ENCODE peak calls at places on chromosomes 6 and 20, in eight cellular contexts. One of them, this sample, is unnamed.

GRCh38 chr6:111674413-111674812 is 68.7 kb upstream of the TRAF3IP2 start:
- DNase-seq in IMR-90: no peak
- DNase-seq in H1: no peak
- DNase-seq in GM12878: no peak
- DNase-seq in HCT116: no peak
- DNase-seq in HepG2: no peak
- DNase-seq in SK-N-SH: no peak
- DNase-seq in K562: no peak
- DNase-seq in this sample: no peak

GRCh38 chr6:10595731-10596664 is 74.8 kb downstream of the GCNT2 start:
- DNase-seq in IMR-90: peak; percentile 10
- DNase-seq in H1: no peak
- DNase-seq in GM12878: no peak
- DNase-seq in HCT116: no peak
- DNase-seq in HepG2: no peak
- DNase-seq in SK-N-SH: no peak
- DNase-seq in K562: no peak
- DNase-seq in this sample: no peak

GRCh38 chr6:105951322-105951721 is 134.8 kb upstream of the PRDM1 start:
- DNase-seq in IMR-90: no peak
- DNase-seq in H1: no peak
- DNase-seq in GM12878: no peak
- DNase-seq in HCT116: no peak
- DNase-seq in HepG2: no peak
- DNase-seq in SK-N-SH: no peak
- DNase-seq in K562: no peak
- DNase-seq in this sample: no peak

GRCh38 chr20:24208652-24209051 is 220.1 kb upstream of the GGTLC1 start:
- DNase-seq in IMR-90: no peak
- DNase-seq in H1: no peak
- DNase-seq in GM12878: no peak
- DNase-seq in HCT116: no peak
- DNase-seq in HepG2: peak; percentile 28
- DNase-seq in SK-N-SH: no peak
- DNase-seq in K562: no peak
- DNase-seq in this sample: peak; percentile 8

GRCh38 chr20:53831812-53832211 is 238.2 kb upstream of the ZNF217 start:
- DNase-seq in IMR-90: no peak
- DNase-seq in H1: no peak
- DNase-seq in GM12878: no peak
- DNase-seq in HCT116: no peak
- DNase-seq in HepG2: no peak
- DNase-seq in SK-N-SH: no peak
- DNase-seq in K562: no peak
- DNase-seq in this sample: no peak

GRCh38 chr20:25287631-25288290 is 39.9 kb downstream of the PYGB start:
- DNase-seq in IMR-90: no peak
- DNase-seq in H1: no peak
- DNase-seq in GM12878: no peak
- DNase-seq in HCT116: no peak
- DNase-seq in HepG2: no peak
- DNase-seq in SK-N-SH: no peak
- DNase-seq in K562: no peak
- DNase-seq in this sample: no peak

GRCh38 chr20:45269754-45270270 is 15.4 kb upstream of the SLPI start:
- DNase-seq in IMR-90: no peak
- DNase-seq in H1: no peak
- DNase-seq in GM12878: no peak
- DNase-seq in HCT116: no peak
- DNase-seq in HepG2: no peak
- DNase-seq in SK-N-SH: no peak
- DNase-seq in K562: no peak
- DNase-seq in this sample: no peak

GRCh38 chr6:148203281-148203925 is 139.2 kb upstream of the SASH1 start:
- DNase-seq in IMR-90: peak; percentile 98
- DNase-seq in H1: no peak
- DNase-seq in GM12878: no peak
- DNase-seq in HCT116: no peak
- DNase-seq in HepG2: no peak
- DNase-seq in SK-N-SH: no peak
- DNase-seq in K562: no peak
- DNase-seq in this sample: no peak

GRCh38 chr6:10146723-10147451 is 268.0 kb downstream of the TFAP2A start:
- DNase-seq in IMR-90: peak; percentile 8
- DNase-seq in H1: no peak
- DNase-seq in GM12878: peak; percentile 8
- DNase-seq in HCT116: peak; percentile 40
- DNase-seq in HepG2: peak; percentile 44
- DNase-seq in SK-N-SH: peak; percentile 29
- DNase-seq in K562: peak; percentile 70
- DNase-seq in this sample: peak; percentile 21

GRCh38 chr6:51139841-51140462 is 321.3 kb downstream of the TFAP2B start:
- DNase-seq in IMR-90: no peak
- DNase-seq in H1: no peak
- DNase-seq in GM12878: no peak
- DNase-seq in HCT116: no peak
- DNase-seq in HepG2: no peak
- DNase-seq in SK-N-SH: no peak
- DNase-seq in K562: no peak
- DNase-seq in this sample: no peak

GRCh38 chr6:107822154-107823046 is 1.7 kb downstream of the SCML4 start:
- DNase-seq in IMR-90: no peak
- DNase-seq in H1: no peak
- DNase-seq in GM12878: peak; percentile 21
- DNase-seq in HCT116: no peak
- DNase-seq in HepG2: no peak
- DNase-seq in SK-N-SH: no peak
- DNase-seq in K562: no peak
- DNase-seq in this sample: no peak

GRCh38 chr20:6044102-6044501 is 9.8 kb downstream of the LRRN4 start:
- DNase-seq in IMR-90: no peak
- DNase-seq in H1: no peak
- DNase-seq in GM12878: no peak
- DNase-seq in HCT116: no peak
- DNase-seq in HepG2: peak; percentile 23
- DNase-seq in SK-N-SH: no peak
- DNase-seq in K562: peak; percentile 17
- DNase-seq in this sample: no peak

GRCh38 chr6:130815200-130816071 is 11.8 kb upstream of the SMLR1 start:
- DNase-seq in IMR-90: no peak
- DNase-seq in H1: no peak
- DNase-seq in GM12878: no peak
- DNase-seq in HCT116: no peak
- DNase-seq in HepG2: peak; percentile 98
- DNase-seq in SK-N-SH: no peak
- DNase-seq in K562: no peak
- DNase-seq in this sample: no peak
- TF ChIP-seq RAD21 in IMR-90: no peak
- TF ChIP-seq RAD21 in H1: no peak
- TF ChIP-seq RAD21 in GM12878: no peak
- TF ChIP-seq RAD21 in HCT116: no peak
- TF ChIP-seq RAD21 in HepG2: no peak
- TF ChIP-seq RAD21 in SK-N-SH: no peak
- TF ChIP-seq RAD21 in K562: no peak
- TF ChIP-seq RAD21 in this sample: no peak

DNA sequence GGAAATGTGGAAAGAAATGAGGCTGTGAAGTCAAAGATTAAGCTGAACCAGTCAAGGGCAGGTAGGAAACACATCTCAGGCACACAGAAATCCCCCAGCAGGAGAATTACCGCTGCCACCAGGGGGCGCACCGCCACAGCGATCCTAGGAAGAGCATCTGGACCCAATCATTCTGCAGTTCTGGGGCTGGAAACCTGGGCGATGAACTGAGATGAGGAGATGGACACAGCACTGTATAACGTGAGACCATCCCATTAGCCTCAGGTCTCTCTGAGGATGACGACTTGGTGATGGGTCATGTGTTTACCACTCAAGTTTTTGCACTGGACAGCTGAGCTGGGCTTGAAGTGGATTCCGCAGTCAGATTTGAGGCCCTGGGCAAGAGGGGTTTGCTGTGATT is 6.4 kb upstream of the SLC24A3 start:
- DNase-seq in IMR-90: peak; percentile 10
- DNase-seq in H1: no peak
- DNase-seq in GM12878: peak; percentile 8
- DNase-seq in HCT116: peak; percentile 22
- DNase-seq in HepG2: peak; percentile 50
- DNase-seq in SK-N-SH: peak; percentile 69
- DNase-seq in K562: peak; percentile 43
- DNase-seq in this sample: peak; percentile 62
- TF ChIP-seq RAD21 in IMR-90: peak; percentile 57
- TF ChIP-seq RAD21 in H1: peak; percentile 93
- TF ChIP-seq RAD21 in GM12878: peak; percentile 80
- TF ChIP-seq RAD21 in HCT116: peak; percentile 56
- TF ChIP-seq RAD21 in HepG2: peak; percentile 47
- TF ChIP-seq RAD21 in SK-N-SH: peak; percentile 64
- TF ChIP-seq RAD21 in K562: peak; percentile 53
- TF ChIP-seq RAD21 in this sample: peak; percentile 79

DNA sequence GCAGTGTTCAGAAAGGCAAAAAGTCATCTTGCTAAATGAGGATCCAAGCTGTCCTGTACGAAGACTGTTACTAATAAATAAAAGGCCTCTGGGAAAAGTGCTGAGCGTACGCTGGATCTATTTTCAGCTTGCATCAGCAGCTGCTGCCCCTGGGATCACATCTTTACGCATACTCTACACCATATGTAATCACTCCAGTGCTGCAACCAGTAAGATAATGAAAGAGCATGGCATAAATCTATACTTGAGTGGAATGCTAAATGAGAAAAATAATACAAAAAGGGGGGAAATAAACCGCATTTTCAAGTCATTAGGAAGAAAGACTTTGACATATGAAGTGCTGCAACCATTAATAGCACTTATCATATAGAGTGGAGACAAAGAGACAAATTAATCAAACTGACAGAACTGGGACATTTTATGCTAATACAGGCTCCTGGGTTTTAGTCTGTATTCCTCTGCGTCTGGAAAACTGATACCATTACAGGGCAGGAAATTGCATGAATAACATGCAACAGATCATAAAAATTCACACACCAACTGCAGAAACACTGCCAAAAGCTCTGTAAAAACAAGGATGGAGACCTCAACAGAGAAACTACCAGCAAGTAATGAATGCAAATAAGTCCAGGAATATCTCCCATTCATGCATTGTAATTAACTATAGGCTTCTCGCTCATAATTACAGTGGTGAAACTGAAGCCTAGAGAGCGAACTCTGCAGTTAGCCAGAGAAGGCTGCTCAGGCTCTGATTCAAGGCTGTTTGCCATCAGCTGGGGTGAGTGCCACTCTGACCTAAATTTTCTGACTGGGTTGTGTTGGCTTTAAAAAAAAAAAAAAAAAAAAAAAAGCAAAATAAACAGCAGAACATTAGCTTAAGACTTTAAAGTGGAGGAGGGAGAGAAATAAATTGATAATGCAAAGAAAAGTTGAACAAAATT is 83.8 kb downstream of the GJA10 start:
- DNase-seq in IMR-90: peak; percentile 93
- DNase-seq in H1: no peak
- DNase-seq in GM12878: no peak
- DNase-seq in HCT116: no peak
- DNase-seq in HepG2: no peak
- DNase-seq in SK-N-SH: peak; percentile 54
- DNase-seq in K562: no peak
- DNase-seq in this sample: no peak
- TF ChIP-seq RAD21 in IMR-90: no peak
- TF ChIP-seq RAD21 in H1: no peak
- TF ChIP-seq RAD21 in GM12878: no peak
- TF ChIP-seq RAD21 in HCT116: no peak
- TF ChIP-seq RAD21 in HepG2: no peak
- TF ChIP-seq RAD21 in SK-N-SH: peak; percentile 35
- TF ChIP-seq RAD21 in K562: no peak
- TF ChIP-seq RAD21 in this sample: no peak

GRCh38 chr6:33424855-33425667 is 5.2 kb downstream of the SYNGAP1 start:
- DNase-seq in IMR-90: no peak
- DNase-seq in H1: no peak
- DNase-seq in GM12878: no peak
- DNase-seq in HCT116: no peak
- DNase-seq in HepG2: no peak
- DNase-seq in SK-N-SH: peak; percentile 32
- DNase-seq in K562: peak; percentile 79
- DNase-seq in this sample: no peak
- TF ChIP-seq RAD21 in IMR-90: no peak
- TF ChIP-seq RAD21 in H1: no peak
- TF ChIP-seq RAD21 in GM12878: no peak
- TF ChIP-seq RAD21 in HCT116: no peak
- TF ChIP-seq RAD21 in HepG2: no peak
- TF ChIP-seq RAD21 in SK-N-SH: no peak
- TF ChIP-seq RAD21 in K562: no peak
- TF ChIP-seq RAD21 in this sample: no peak

GRCh38 chr20:50351541-50351940 is 158.6 kb upstream of the PTPN1 start:
- DNase-seq in IMR-90: no peak
- DNase-seq in H1: no peak
- DNase-seq in GM12878: no peak
- DNase-seq in HCT116: no peak
- DNase-seq in HepG2: no peak
- DNase-seq in SK-N-SH: no peak
- DNase-seq in K562: no peak
- DNase-seq in this sample: no peak

GRCh38 chr20:50350510-50351249 is 159.5 kb upstream of the PTPN1 start:
- DNase-seq in IMR-90: no peak
- DNase-seq in H1: no peak
- DNase-seq in GM12878: no peak
- DNase-seq in HCT116: no peak
- DNase-seq in HepG2: no peak
- DNase-seq in SK-N-SH: no peak
- DNase-seq in K562: peak; percentile 36
- DNase-seq in this sample: no peak

GRCh38 chr20:50355593-50356521 is 154.3 kb upstream of the PTPN1 start:
- DNase-seq in IMR-90: no peak
- DNase-seq in H1: no peak
- DNase-seq in GM12878: no peak
- DNase-seq in HCT116: no peak
- DNase-seq in HepG2: no peak
- DNase-seq in SK-N-SH: no peak
- DNase-seq in K562: no peak
- DNase-seq in this sample: no peak

GRCh38 chr20:50354690-50355592 is 155.2 kb upstream of the PTPN1 start:
- DNase-seq in IMR-90: no peak
- DNase-seq in H1: no peak
- DNase-seq in GM12878: no peak
- DNase-seq in HCT116: no peak
- DNase-seq in HepG2: no peak
- DNase-seq in SK-N-SH: no peak
- DNase-seq in K562: peak; percentile 61
- DNase-seq in this sample: no peak

GRCh38 chr20:50353289-50353961 is 156.8 kb upstream of the PTPN1 start:
- DNase-seq in IMR-90: no peak
- DNase-seq in H1: no peak
- DNase-seq in GM12878: no peak
- DNase-seq in HCT116: no peak
- DNase-seq in HepG2: peak; percentile 61
- DNase-seq in SK-N-SH: no peak
- DNase-seq in K562: no peak
- DNase-seq in this sample: no peak
- TF ChIP-seq RAD21 in IMR-90: no peak
- TF ChIP-seq RAD21 in H1: no peak
- TF ChIP-seq RAD21 in GM12878: no peak
- TF ChIP-seq RAD21 in HCT116: no peak
- TF ChIP-seq RAD21 in HepG2: no peak
- TF ChIP-seq RAD21 in SK-N-SH: no peak
- TF ChIP-seq RAD21 in K562: no peak
- TF ChIP-seq RAD21 in this sample: no peak

GRCh38 chr6:161353208-161353613 is 79.3 kb upstream of the AGPAT4 start:
- DNase-seq in IMR-90: no peak
- DNase-seq in H1: peak; percentile 66
- DNase-seq in GM12878: no peak
- DNase-seq in HCT116: peak; percentile 52
- DNase-seq in HepG2: peak; percentile 46
- DNase-seq in SK-N-SH: peak; percentile 52
- DNase-seq in K562: peak; percentile 54
- DNase-seq in this sample: peak; percentile 12
- TF ChIP-seq RAD21 in IMR-90: no peak
- TF ChIP-seq RAD21 in H1: peak; percentile 91
- TF ChIP-seq RAD21 in GM12878: peak; percentile 7
- TF ChIP-seq RAD21 in HCT116: peak; percentile 65
- TF ChIP-seq RAD21 in HepG2: no peak
- TF ChIP-seq RAD21 in SK-N-SH: peak; percentile 47
- TF ChIP-seq RAD21 in K562: peak; percentile 27
- TF ChIP-seq RAD21 in this sample: peak; percentile 37

This sample was measured in A549.